ENCODE peak calls at places on chromosomes 13 and 19, in eight cellular contexts. P is cardiac muscle cell, V is T-helper 2 cell, F is mucosa of descending colon, X is ELF-1, D is amygdala, A is glutamatergic neuron, J is fibroblast of pulmonary artery. Z is an unnamed sample.

GRCh38 chr13:39306639-39307589 is 268.7 kb downstream of the NHLRC3 start:
- DNase-seq in P (no peak), V (no peak), F (no peak), X (no peak), D (no peak), A (no peak), J (no peak), Z (no peak)

GRCh38 chr13:105073041-105073440 is 1462.4 kb downstream of the EFNB2 start:
- DNase-seq in P (no peak), V (no peak), F (no peak), X (no peak), D (no peak), A (peak), J (no peak), Z (no peak)

GRCh38 chr19:33734913-33735312 is 61.8 kb upstream of the KCTD15 start:
- DNase-seq in P (no peak), V (no peak), F (no peak), X (no peak), D (peak), A (no peak), J (no peak), Z (no peak)

GRCh38 chr19:46697142-46697960 is 19.6 kb downstream of the PRKD2 start:
- DNase-seq in P (peak), V (no peak), F (peak), X (peak), D (peak), A (peak), J (peak), Z (peak)

GRCh38 chr19:51418707-51419106 is 1.3 kb upstream of the SIGLEC10 start:
- DNase-seq in P (no peak), V (no peak), F (no peak), X (no peak), D (no peak), A (no peak), J (no peak), Z (no peak)

GRCh38 chr19:48897181-48897580 is 1.4 kb downstream of the TULP2 start:
- DNase-seq in P (no peak), V (no peak), F (no peak), X (no peak), D (no peak), A (no peak), J (no peak), Z (no peak)

GRCh38 chr13:91406619-91407018 is 8.2 kb downstream of the GPC5 start:
- DNase-seq in P (no peak), V (no peak), F (no peak), X (peak), D (no peak), A (no peak), J (peak), Z (peak)

GRCh38 chr19:24140099-24140498 is 53.1 kb downstream of the ZNF254 start:
- DNase-seq in P (no peak), V (no peak), F (no peak), X (no peak), D (no peak), A (no peak), J (peak), Z (no peak)

GRCh38 chr13:20924758-20925394 is 22.3 kb upstream of the XPO4 start:
- DNase-seq in P (peak), V (peak), F (peak), X (peak), D (peak), A (peak), J (peak), Z (peak)

GRCh38 chr19:11375143-11375948 is 880 bp downstream of the SWSAP1 start:
- DNase-seq in P (peak), V (peak), F (peak), X (peak), D (peak), A (no peak), J (no peak), Z (peak)

GRCh38 chr19:53936035-53936434 is 26.7 kb upstream of the CACNG8 start:
- DNase-seq in P (no peak), V (no peak), F (no peak), X (no peak), D (no peak), A (no peak), J (no peak), Z (no peak)

GRCh38 chr13:48828962-48829405 is 146.7 kb upstream of the FNDC3A start:
- DNase-seq in P (no peak), V (no peak), F (no peak), X (no peak), D (no peak), A (no peak), J (no peak), Z (peak)

GRCh38 chr13:73984949-73985691 is 149.1 kb downstream of the KLF12 start:
- DNase-seq in P (peak), V (peak), F (no peak), X (no peak), D (no peak), A (no peak), J (peak), Z (no peak)

GRCh38 chr19:7391218-7391670 is 42.5 kb downstream of the ARHGEF18 start:
- DNase-seq in P (no peak), V (no peak), F (peak), X (peak), D (no peak), A (no peak), J (peak), Z (no peak)

GRCh38 chr19:10353793-10354391 is 14.5 kb upstream of the ICAM3 start:
- DNase-seq in P (peak), V (no peak), F (no peak), X (peak), D (no peak), A (peak), J (peak), Z (peak)

GRCh38 chr13:108682714-108683113 is 53.3 kb downstream of the MYO16 start:
- DNase-seq in P (no peak), V (no peak), F (no peak), X (no peak), D (no peak), A (no peak), J (no peak), Z (no peak)

GRCh38 chr19:11142528-11143171 is 12.9 kb downstream of the SPC24 start:
- DNase-seq in P (peak), V (no peak), F (peak), X (peak), D (peak), A (no peak), J (peak), Z (peak)

GRCh38 chr19:48573163-48573505 is 21.2 kb downstream of the SULT2B1 start:
- DNase-seq in P (no peak), V (no peak), F (no peak), X (peak), D (no peak), A (no peak), J (no peak), Z (no peak)

GRCh38 chr19:45234089-45234869 is 10.9 kb downstream of the EXOC3L2 start:
- DNase-seq in P (peak), V (no peak), F (no peak), X (no peak), D (no peak), A (no peak), J (no peak), Z (no peak)

GRCh38 chr13:50979187-50979586 is 69.6 kb downstream of the RNASEH2B start:
- DNase-seq in P (no peak), V (no peak), F (no peak), X (no peak), D (no peak), A (no peak), J (no peak), Z (no peak)

GRCh38 chr19:41542622-41543021 is 33.3 kb upstream of the CEACAM21 start:
- DNase-seq in P (no peak), V (no peak), F (no peak), X (no peak), D (no peak), A (no peak), J (no peak), Z (no peak)

GRCh38 chr13:26881154-26881553 is 120.6 kb upstream of the GPR12 start:
- DNase-seq in P (no peak), V (no peak), F (no peak), X (no peak), D (no peak), A (no peak), J (peak), Z (no peak)

GRCh38 chr13:66886248-66886647 is 343.9 kb downstream of the PCDH9 start:
- DNase-seq in P (peak), V (no peak), F (no peak), X (peak), D (peak), A (no peak), J (no peak), Z (no peak)

GRCh38 chr13:86085890-86086289 is 286.7 kb upstream of the SLITRK6 start:
- DNase-seq in P (no peak), V (no peak), F (no peak), X (no peak), D (no peak), A (no peak), J (no peak), Z (no peak)

GRCh38 chr13:51814825-51815650 is 11.1 kb upstream of the DHRS12 start:
- DNase-seq in P (peak), V (no peak), F (peak), X (peak), D (peak), A (peak), J (peak), Z (peak)

GRCh38 chr19:50461066-50461875 is 15.0 kb upstream of the EMC10 start:
- DNase-seq in P (peak), V (no peak), F (peak), X (peak), D (peak), A (peak), J (peak), Z (peak)

GRCh38 chr19:16628183-16628983 is at the start of gene MED26:
- DNase-seq in P (peak), V (peak), F (peak), X (peak), D (peak), A (peak), J (peak), Z (peak)

GRCh38 chr13:92175330-92175729 is 776.9 kb downstream of the GPC5 start:
- DNase-seq in P (peak), V (no peak), F (no peak), X (peak), D (no peak), A (peak), J (peak), Z (peak)

GRCh38 chr19:41426952-41427646 is at the start of gene B3GNT8:
- DNase-seq in P (peak), V (no peak), F (peak), X (peak), D (no peak), A (peak), J (peak), Z (peak)

GRCh38 chr19:8575467-8575997 is 1.7 kb downstream of the MYO1F start:
- DNase-seq in P (no peak), V (no peak), F (no peak), X (peak), D (no peak), A (no peak), J (peak), Z (no peak)

GRCh38 chr19:13978721-13979191 is 26.4 kb downstream of the DCAF15 start:
- DNase-seq in P (peak), V (no peak), F (no peak), X (peak), D (no peak), A (peak), J (no peak), Z (peak)

GRCh38 chr19:10390652-10391286 is 10.4 kb upstream of the TYK2 start:
- DNase-seq in P (peak), V (no peak), F (peak), X (peak), D (peak), A (peak), J (peak), Z (peak)

GRCh38 chr13:42894765-42895181 is 97.3 kb downstream of the EPSTI1 start:
- DNase-seq in P (no peak), V (no peak), F (no peak), X (no peak), D (no peak), A (no peak), J (peak), Z (no peak)